ENCODE peak calls at places on chromosomes 1 and 21, in ten cellular contexts. B is fibroblast of the conjunctiva; D is epithelial cell of prostate; X is cardiac muscle cell; N is Caki2; Y is T-helper 22 cell; W is stimulated activated CD8-positive, alpha-beta memory T cell treated with anti-CD3 and anti-CD28 coated beads, Interleukin-7, amount 100 ng/mL, for 1 hour; R is EH; V is stomach; J is HFFc6. S is an unnamed sample.

GRCh38 chr1:86915737-86916235 is 1.4 kb downstream of the HS2ST1 start:
- DNase-seq in W (no peak), B (no peak), J (no peak), D (no peak), V (no peak), Y (no peak), R (no peak), N (no peak), X (no peak), S (no peak)

GRCh38 chr1:26317612-26318337 is at the start of gene CD52:
- DNase-seq in B (no peak), J (no peak), V (peak; percentile 29), Y (peak; percentile 70), R (no peak), X (no peak), W (peak; percentile 28), N (no peak), D (no peak), S (no peak)

GRCh38 chr1:203166192-203166940 is 9.3 kb downstream of the MYBPH start:
- DNase-seq in V (peak; percentile 68), Y (no peak), X (peak; percentile 31), B (no peak), J (no peak), W (no peak), R (no peak), D (no peak), N (no peak), S (no peak)

GRCh38 chr1:20402585-20403422 is 83.2 kb downstream of the CAMK2N1 start:
- DNase-seq in N (no peak), D (no peak), B (no peak), R (no peak), V (no peak), Y (no peak), J (no peak), X (no peak), W (no peak), S (no peak)

GRCh38 chr1:232844791-232845190 is 39.6 kb downstream of the MAP10 start:
- DNase-seq in W (no peak), J (no peak), Y (no peak), R (peak; percentile 5), D (no peak), N (peak; percentile 56), X (no peak), V (no peak), B (no peak), S (peak; percentile 39)

GRCh38 chr1:9128520-9129371 is at the start of gene GPR157:
- DNase-seq in J (peak; percentile 68), R (peak; percentile 79), Y (peak; percentile 73), W (peak; percentile 55), X (peak; percentile 94), V (peak; percentile 94), D (no peak), N (peak; percentile 72), B (peak; percentile 69), S (peak; percentile 59)

GRCh38 chr21:32257952-32258785 is 20.7 kb downstream of the MIS18A start:
- DNase-seq in X (peak; percentile 85), N (peak; percentile 81), W (no peak), J (peak; percentile 80), B (peak; percentile 76), V (peak; percentile 73), R (peak; percentile 84), D (no peak), Y (no peak), S (peak; percentile 77)

GRCh38 chr21:38817371-38818335 is 11.9 kb downstream of the ETS2 start:
- DNase-seq in V (no peak), B (no peak), X (no peak), N (peak; percentile 61), Y (no peak), D (no peak), J (peak; percentile 78), W (no peak), R (peak; percentile 86), S (peak; percentile 79)

GRCh38 chr1:918353-918752 is 5.4 kb upstream of the SAMD11 start:
- DNase-seq in J (no peak), N (no peak), Y (no peak), W (no peak), R (no peak), B (no peak), V (no peak), X (no peak), D (no peak), S (no peak)

GRCh38 chr1:23554481-23555224 is 4.6 kb downstream of the ID3 start:
- DNase-seq in R (peak; percentile 94), J (peak; percentile 86), W (peak; percentile 73), N (peak; percentile 81), Y (peak; percentile 77), X (peak; percentile 95), D (no peak), B (peak; percentile 56), V (peak; percentile 86), S (peak; percentile 92)

GRCh38 chr1:1406101-1406820 is 832 bp downstream of the MRPL20 start:
- DNase-seq in R (no peak), X (no peak), Y (no peak), W (no peak), B (no peak), V (no peak), J (no peak), N (no peak), D (no peak), S (no peak)

GRCh38 chr1:118979754-118980270 is 8.3 kb downstream of the TBX15 start:
- DNase-seq in W (no peak), X (peak; percentile 50), D (no peak), V (no peak), B (no peak), N (no peak), J (no peak), R (no peak), Y (no peak), S (no peak)

GRCh38 chr1:182633657-182634281 is 29.6 kb upstream of the RGS16 start:
- DNase-seq in D (no peak), J (no peak), V (no peak), W (no peak), R (no peak), X (no peak), N (no peak), B (no peak), Y (no peak), S (no peak)

GRCh38 chr1:96633695-96634094 is 87.9 kb upstream of the PTBP2 start:
- DNase-seq in R (no peak), X (no peak), D (no peak), J (no peak), N (no peak), V (no peak), B (no peak), W (no peak), Y (no peak), S (peak; percentile 11)

GRCh38 chr1:118217073-118217620 is 32.1 kb upstream of the SPAG17 start:
- DNase-seq in W (no peak), R (no peak), N (no peak), B (no peak), X (no peak), Y (no peak), D (no peak), J (no peak), V (no peak), S (no peak)

GRCh38 chr1:160810486-160810885 is 14.5 kb downstream of the LY9 start:
- DNase-seq in X (no peak), V (no peak), N (no peak), J (no peak), R (no peak), B (no peak), Y (no peak), W (no peak), D (no peak), S (no peak)